ENCODE peak calls at places on chromosomes 2 and 18, in seven cellular contexts. T, U, K, R, N, X and V are unnamed samples.

GRCh38 chr2:98454500-98455235 is 10.0 kb downstream of the INPP4A start:
- DNase-seq in T (no peak), U (no peak), K (no peak), R (no peak), N (no peak), X (no peak), V (no peak)

GRCh38 chr18:75073654-75074053 is 135.3 kb downstream of the PTGR3 start:
- DNase-seq in T (no peak), U (no peak), K (no peak), R (no peak), N (no peak), X (no peak), V (no peak)

GRCh38 chr2:195520671-195521155 is 136.3 kb upstream of the SLC39A10 start:
- DNase-seq in T (no peak), U (no peak), K (no peak), R (no peak), N (no peak), X (no peak), V (no peak)

GRCh38 chr2:186105016-186105415 is 366.4 kb downstream of the FSIP2 start:
- DNase-seq in T (no peak), U (no peak), K (no peak), R (no peak), N (no peak), X (no peak), V (no peak)

GRCh38 chr2:185668710-185669109 is 69.9 kb upstream of the FSIP2 start:
- DNase-seq in T (no peak), U (no peak), K (no peak), R (no peak), N (no peak), X (no peak), V (no peak)

GRCh38 chr2:191677091-191677645 is 768 bp upstream of the NABP1 start:
- DNase-seq in T (no peak), U (peak; percentile 56), K (no peak), R (peak; percentile 18), N (peak; percentile 59), X (no peak), V (peak; percentile 13)

GRCh38 chr2:112831380-112831930 is 5.1 kb downstream of the IL1B start:
- DNase-seq in T (no peak), U (no peak), K (no peak), R (no peak), N (no peak), X (peak; percentile 43), V (no peak)

GRCh38 chr2:168286535-168286934 is 39.1 kb upstream of the STK39 start:
- DNase-seq in T (no peak), U (no peak), K (no peak), R (no peak), N (no peak), X (no peak), V (no peak)

GRCh38 chr18:10424576-10425314 is 29.7 kb upstream of the APCDD1 start:
- DNase-seq in T (peak; percentile 45), U (peak; percentile 60), K (no peak), R (no peak), N (no peak), X (no peak), V (no peak)

GRCh38 chr18:79640064-79640672 is 39.4 kb upstream of the CTDP1 start:
- DNase-seq in T (no peak), U (no peak), K (no peak), R (no peak), N (no peak), X (no peak), V (no peak)

GRCh38 chr2:714005-714741 is 37.0 kb upstream of the TMEM18 start:
- DNase-seq in T (peak; percentile 57), U (peak; percentile 61), K (peak; percentile 46), R (no peak), N (peak; percentile 49), X (peak; percentile 14), V (no peak)

GRCh38 chr2:106159867-106160785 is 34.0 kb downstream of the UXS1 start:
- DNase-seq in T (no peak), U (no peak), K (no peak), R (peak; percentile 25), N (no peak), X (no peak), V (peak; percentile 59)

GRCh38 chr18:24065942-24066341 is 51.4 kb downstream of the TTC39C start:
- DNase-seq in T (no peak), U (no peak), K (no peak), R (no peak), N (no peak), X (no peak), V (no peak)

GRCh38 chr2:2570360-2570759 is 239.3 kb upstream of the MYT1L start:
- DNase-seq in T (no peak), U (no peak), K (no peak), R (no peak), N (no peak), X (no peak), V (no peak)

GRCh38 chr18:58493516-58494253 is 135.2 kb downstream of the ALPK2 start:
- DNase-seq in T (peak; percentile 82), U (peak; percentile 83), K (peak; percentile 56), R (peak; percentile 38), N (peak; percentile 76), X (peak; percentile 38), V (peak; percentile 52)

GRCh38 chr2:187102381-187102780 is 253.4 kb upstream of the ZSWIM2 start:
- DNase-seq in T (no peak), U (no peak), K (no peak), R (no peak), N (no peak), X (no peak), V (no peak)

GRCh38 chr2:165293439-165294420 is 54.5 kb downstream of the SCN2A start:
- DNase-seq in T (peak; percentile 43), U (peak; percentile 68), K (peak; percentile 79), R (peak; percentile 7), N (peak; percentile 81), X (peak; percentile 35), V (no peak)

GRCh38 chr2:234003972-234004617 is 46.4 kb upstream of the SPP2 start:
- DNase-seq in T (no peak), U (no peak), K (peak; percentile 77), R (no peak), N (no peak), X (no peak), V (no peak)

GRCh38 chr2:176960736-176961135 is 251.9 kb upstream of the HNRNPA3 start:
- DNase-seq in T (no peak), U (peak; percentile 20), K (no peak), R (no peak), N (no peak), X (no peak), V (no peak)

GRCh38 chr2:67625671-67626070 is 228.5 kb downstream of the ETAA1 start:
- DNase-seq in T (no peak), U (no peak), K (no peak), R (no peak), N (no peak), X (no peak), V (no peak)

GRCh38 chr2:121826036-121826435 is 70.6 kb downstream of the TSN start:
- DNase-seq in T (no peak), U (no peak), K (no peak), R (no peak), N (no peak), X (no peak), V (no peak)

GRCh38 chr2:182625814-182626213 is 90.2 kb upstream of the DNAJC10 start:
- DNase-seq in T (no peak), U (no peak), K (no peak), R (no peak), N (no peak), X (no peak), V (no peak)

GRCh38 chr2:94870392-94871225 is 621 bp upstream of the TEKT4 start:
- DNase-seq in T (no peak), U (no peak), K (no peak), R (no peak), N (peak; percentile 17), X (no peak), V (no peak)

GRCh38 chr18:34957864-34958259 is 83.4 kb upstream of the MAPRE2 start:
- DNase-seq in T (no peak), U (no peak), K (no peak), R (no peak), N (no peak), X (no peak), V (no peak)

GRCh38 chr2:2788076-2788475 is 457.0 kb upstream of the MYT1L start:
- DNase-seq in T (no peak), U (no peak), K (no peak), R (no peak), N (no peak), X (no peak), V (no peak)

DNA sequence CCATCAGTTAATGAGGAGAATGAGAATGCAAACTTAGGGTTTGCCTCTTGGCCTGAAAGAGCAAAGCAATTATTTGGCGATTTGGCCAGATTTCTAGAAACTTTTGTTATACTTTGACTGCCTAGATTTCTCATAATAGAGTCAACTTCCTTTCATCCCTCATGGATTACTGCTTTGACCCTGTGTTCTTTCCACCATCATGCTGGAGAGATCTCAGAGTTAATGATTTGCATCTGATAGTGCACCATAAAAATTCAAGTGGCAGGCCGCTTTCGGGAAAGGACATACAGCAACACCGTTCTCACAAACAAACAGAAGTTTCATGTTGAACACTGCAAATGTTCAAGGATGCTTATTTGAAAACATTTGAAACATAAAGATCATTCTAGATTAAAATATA is 143.7 kb upstream of the ZFP36L2 start:
- DNase-seq in T (no peak), U (no peak), K (no peak), R (no peak), N (no peak), X (no peak), V (no peak)
- H3K27ac ChIP-seq in T (peak overlapping the region; percentile 31), U (peak overlapping the region; percentile 78), K (no peak overlapping the region), R (no peak overlapping the region), N (no peak overlapping the region), X (no peak overlapping the region), V (no peak overlapping the region)

GRCh38 chr2:101080214-101081068 is 70.7 kb downstream of the TBC1D8 start:
- DNase-seq in T (no peak), U (no peak), K (no peak), R (no peak), N (no peak), X (no peak), V (no peak)

GRCh38 chr2:101076581-101076980 is 74.5 kb downstream of the RPL31 start:
- DNase-seq in T (no peak), U (peak; percentile 66), K (no peak), R (no peak), N (no peak), X (no peak), V (no peak)

GRCh38 chr2:101083613-101084012 is 67.6 kb downstream of the TBC1D8 start:
- DNase-seq in T (no peak), U (no peak), K (no peak), R (no peak), N (no peak), X (no peak), V (no peak)

GRCh38 chr2:101082993-101083392 is 68.2 kb downstream of the TBC1D8 start:
- DNase-seq in T (no peak), U (no peak), K (no peak), R (no peak), N (no peak), X (no peak), V (no peak)

GRCh38 chr2:101081508-101081907 is 69.7 kb downstream of the TBC1D8 start:
- DNase-seq in T (no peak), U (no peak), K (no peak), R (no peak), N (no peak), X (no peak), V (no peak)
- H3K27ac ChIP-seq in T (no peak overlapping the region), U (no peak overlapping the region), K (no peak overlapping the region), R (no peak overlapping the region), N (no peak overlapping the region), X (no peak overlapping the region), V (no peak overlapping the region)

GRCh38 chr18:3217930-3218647 is 1.7 kb downstream of the MYOM1 start:
- DNase-seq in T (no peak), U (no peak), K (no peak), R (no peak), N (peak; percentile 96), X (no peak), V (no peak)
- H3K27ac ChIP-seq in T (no peak overlapping the region), U (peak overlapping the region; percentile 77), K (no peak overlapping the region), R (no peak overlapping the region), N (peak overlapping the region; percentile 76), X (no peak overlapping the region), V (no peak overlapping the region)

GRCh38 chr2:239827511-239827865 is 197.7 kb downstream of the NDUFA10 start:
- DNase-seq in T (no peak), U (peak; percentile 6), K (no peak), R (no peak), N (no peak), X (no peak), V (no peak)
- H3K27ac ChIP-seq in T (no peak overlapping the region), U (no peak overlapping the region), K (no peak overlapping the region), R (no peak overlapping the region), N (no peak overlapping the region), X (no peak overlapping the region), V (no peak overlapping the region)